ENCODE peak calls at places on chromosomes 11 and 22, in four cellular contexts. Q is T-helper 2 cell; P is ELR; O is CD4-positive, alpha-beta memory T cell. S is an unnamed sample.

GRCh38 chr11:28697920-28698827 is 590.0 kb downstream of the METTL15 start:
- DNase-seq in O (no peak), Q (no peak), P (peak; percentile 69), S (no peak)

GRCh38 chr11:119295178-119295577 is 21.8 kb downstream of the MCAM start:
- DNase-seq in Q (no peak), P (peak; percentile 40), O (no peak), S (no peak)

GRCh38 chr22:41831383-41831782 is 1.5 kb upstream of the SREBF2 start:
- DNase-seq in Q (no peak), P (peak; percentile 14), O (no peak), S (no peak)

GRCh38 chr22:34414467-34415440 is 494.5 kb upstream of the LARGE1 start:
- DNase-seq in Q (no peak), P (peak; percentile 16), O (no peak), S (no peak)

GRCh38 chr11:76788661-76789442 is 5.7 kb downstream of the TSKU start:
- DNase-seq in Q (no peak), P (no peak), O (no peak), S (no peak)

GRCh38 chr11:133843454-133843987 is 1.8 kb downstream of the SPATA19 start:
- DNase-seq in P (no peak), Q (no peak), O (no peak), S (no peak)

GRCh38 chr22:40651563-40652501 is 15.3 kb upstream of the MRTFA start:
- DNase-seq in O (peak; percentile 73), Q (peak; percentile 79), P (peak; percentile 100), S (peak; percentile 73)

GRCh38 chr11:123603666-123604065 is 50.8 kb downstream of the SCN3B start:
- DNase-seq in O (no peak), Q (no peak), P (no peak), S (no peak)

GRCh38 chr22:37529652-37530345 is 10.6 kb upstream of the CARD10 start:
- DNase-seq in O (no peak), P (no peak), Q (no peak), S (no peak)

GRCh38 chr11:74462631-74463030 is 4.7 kb downstream of the KCNE3 start:
- DNase-seq in P (no peak), Q (no peak), O (no peak), S (no peak)

GRCh38 chr11:110710520-110711381 is 1.5 kb downstream of the ARHGAP20 start:
- DNase-seq in Q (no peak), P (peak; percentile 4), O (no peak), S (no peak)

GRCh38 chr22:20305894-20306645 is 13.8 kb downstream of the DGCR6L start:
- DNase-seq in Q (no peak), P (no peak), O (no peak), S (no peak)

GRCh38 chr11:113881856-113882255 is 6.5 kb upstream of the USP28 start:
- DNase-seq in Q (no peak), O (no peak), P (peak; percentile 18), S (no peak)

GRCh38 chr11:64334764-64335741 is 5.0 kb upstream of the CCDC88B start:
- DNase-seq in O (no peak), Q (no peak), P (peak; percentile 99), S (no peak)

GRCh38 chr11:122210378-122210995 is 94.5 kb upstream of the BLID start:
- DNase-seq in Q (no peak), P (no peak), O (no peak), S (no peak)

GRCh38 chr11:129637473-129637872 is 178.2 kb upstream of the TMEM45B start:
- DNase-seq in P (peak; percentile 68), O (no peak), Q (no peak), S (no peak)

GRCh38 chr11:17588166-17588565 is 41.1 kb downstream of the OTOG start:
- DNase-seq in P (no peak), O (no peak), Q (no peak), S (no peak)

GRCh38 chr11:60857378-60858232 is 1.9 kb upstream of the PTGDR2 start:
- DNase-seq in P (peak; percentile 61), Q (no peak), O (no peak), S (no peak)

GRCh38 chr22:43528601-43529360 is 117.0 kb downstream of the MPPED1 start:
- DNase-seq in O (no peak), Q (no peak), P (no peak), S (no peak)

GRCh38 chr11:102836290-102836875 is 7.0 kb downstream of the MMP3 start:
- DNase-seq in Q (no peak), O (no peak), P (peak; percentile 76), S (no peak)

GRCh38 chr22:46974077-46974476 is 211.6 kb downstream of the TBC1D22A start:
- DNase-seq in O (no peak), P (no peak), Q (no peak), S (no peak)

GRCh38 chr22:21933899-21934298 is 18.7 kb downstream of the PPM1F start:
- DNase-seq in Q (no peak), P (no peak), O (no peak), S (no peak)

GRCh38 chr22:42301072-42301741 is 30.8 kb upstream of the TCF20 start:
- DNase-seq in O (no peak), Q (no peak), P (no peak), S (no peak)

S was measured in central memory CD4-positive, alpha-beta T cell.